ENCODE peak calls at places on chromosomes 12 and 14, in seven cellular contexts. T is GM23248; C is GM03348; Q is NCI-H2081; Z is activated CD8-positive, alpha-beta memory T cell treated with anti-CD3 and anti-CD28 coated beads, Interleukin-2, amount 50 U/mL, for 4 hours; O is mesenchymal stem cell; V is ELF-1. H is an unnamed sample.

GRCh38 chr14:96095581-96096476 is 56.7 kb downstream of the C14orf132 start:
- DNase-seq in C (peak), T (peak), V (no peak), Z (no peak), Q (peak), O (peak), H (peak)

GRCh38 chr14:91927216-91927615 is 20.3 kb downstream of the FBLN5 start:
- DNase-seq in Z (no peak), V (no peak), C (no peak), O (no peak), T (peak), Q (no peak), H (no peak)

GRCh38 chr14:104023325-104024055 is 62.0 kb upstream of the ASPG start:
- DNase-seq in C (peak), V (no peak), Q (no peak), Z (no peak), T (peak), O (no peak), H (peak)

GRCh38 chr12:112881602-112882001 is 25.2 kb upstream of the OAS1 start:
- DNase-seq in V (no peak), C (no peak), O (no peak), Q (no peak), T (no peak), Z (no peak), H (no peak)

GRCh38 chr12:90090929-90091651 is 382.5 kb upstream of the ATP2B1 start:
- DNase-seq in Q (no peak), T (peak), V (peak), C (peak), Z (no peak), O (peak), H (peak)

GRCh38 chr14:65425885-65426284 is 13.4 kb downstream of the FUT8 start:
- DNase-seq in O (no peak), C (no peak), Q (no peak), Z (no peak), V (no peak), T (no peak), H (no peak)

GRCh38 chr12:94140556-94140955 is 7.8 kb upstream of the PLXNC1 start:
- DNase-seq in C (no peak), Z (peak), O (peak), Q (peak), V (peak), T (peak), H (no peak)

GRCh38 chr14:29908652-29909577 is 18.7 kb downstream of the PRKD1 start:
- DNase-seq in Q (no peak), C (no peak), V (no peak), Z (no peak), T (no peak), O (no peak), H (no peak)

GRCh38 chr12:51183816-51184215 is 10.9 kb upstream of the TFCP2 start:
- DNase-seq in C (no peak), O (peak), Z (no peak), V (peak), Q (peak), T (peak), H (no peak)

GRCh38 chr12:52020539-52021336 is 14.0 kb downstream of the TAMALIN start:
- DNase-seq in T (peak), Z (peak), C (peak), O (peak), Q (peak), V (peak), H (no peak)

GRCh38 chr12:130444081-130444480 is 106.4 kb downstream of the PIWIL1 start:
- DNase-seq in O (no peak), Z (no peak), V (no peak), T (no peak), C (no peak), Q (no peak), H (no peak)

GRCh38 chr14:51653096-51653814 is 1.5 kb downstream of the FRMD6 start:
- DNase-seq in V (no peak), Z (no peak), Q (peak), O (peak), T (peak), C (peak), H (peak)

GRCh38 chr14:93733646-93734045 is 54.6 kb downstream of the PRIMA1 start:
- DNase-seq in T (no peak), O (no peak), V (no peak), C (no peak), Q (no peak), Z (no peak), H (no peak)

H was measured in stromal cell of bone marrow.